ENCODE peak calls at places on chromosomes 6 and 20, in nine cellular contexts. One of them, this sample, is unnamed.

GRCh38 chr6:138572200-138572875 is 73.0 kb upstream of the NHSL1 start:
- DNase-seq in EL: peak; percentile 68
- DNase-seq in activated CD4-positive, CD25-positive, alpha-beta regulatory T cell: no peak
- DNase-seq in GOT3: peak; percentile 19
- DNase-seq in mucosa of descending colon: peak; percentile 78
- DNase-seq in HCT116: no peak
- DNase-seq in iPS DF 6.9: peak; percentile 45
- DNase-seq in effector CD4-positive, alpha-beta T cell: no peak
- DNase-seq in astrocyte of the cerebellum: peak; percentile 86
- DNase-seq in this sample: peak; percentile 85

GRCh38 chr20:62952373-62953166 is at the start of gene SLC17A9:
- DNase-seq in mucosa of descending colon: peak; percentile 94
- DNase-seq in HCT116: peak; percentile 48
- DNase-seq in astrocyte of the cerebellum: no peak
- DNase-seq in EL: peak; percentile 88
- DNase-seq in activated CD4-positive, CD25-positive, alpha-beta regulatory T cell: no peak
- DNase-seq in GOT3: no peak
- DNase-seq in iPS DF 6.9: no peak
- DNase-seq in effector CD4-positive, alpha-beta T cell: peak; percentile 31
- DNase-seq in this sample: peak; percentile 32

GRCh38 chr6:134614606-134615485 is 296.9 kb upstream of the SGK1 start:
- DNase-seq in HCT116: no peak
- DNase-seq in iPS DF 6.9: no peak
- DNase-seq in GOT3: no peak
- DNase-seq in activated CD4-positive, CD25-positive, alpha-beta regulatory T cell: no peak
- DNase-seq in effector CD4-positive, alpha-beta T cell: no peak
- DNase-seq in EL: peak; percentile 8
- DNase-seq in astrocyte of the cerebellum: no peak
- DNase-seq in mucosa of descending colon: no peak
- DNase-seq in this sample: no peak

GRCh38 chr6:22447862-22448261 is 121.5 kb upstream of the HDGFL1 start:
- DNase-seq in activated CD4-positive, CD25-positive, alpha-beta regulatory T cell: no peak
- DNase-seq in mucosa of descending colon: no peak
- DNase-seq in astrocyte of the cerebellum: no peak
- DNase-seq in EL: no peak
- DNase-seq in HCT116: no peak
- DNase-seq in effector CD4-positive, alpha-beta T cell: no peak
- DNase-seq in GOT3: no peak
- DNase-seq in iPS DF 6.9: no peak
- DNase-seq in this sample: peak; percentile 86

GRCh38 chr6:142372348-142372747 is 70.5 kb downstream of the ADGRG6 start:
- DNase-seq in GOT3: no peak
- DNase-seq in astrocyte of the cerebellum: no peak
- DNase-seq in activated CD4-positive, CD25-positive, alpha-beta regulatory T cell: no peak
- DNase-seq in EL: peak; percentile 75
- DNase-seq in mucosa of descending colon: no peak
- DNase-seq in HCT116: peak; percentile 84
- DNase-seq in iPS DF 6.9: no peak
- DNase-seq in effector CD4-positive, alpha-beta T cell: no peak
- DNase-seq in this sample: no peak

GRCh38 chr6:90484903-90485302 is 102.0 kb downstream of the MAP3K7 start:
- DNase-seq in effector CD4-positive, alpha-beta T cell: no peak
- DNase-seq in iPS DF 6.9: no peak
- DNase-seq in EL: no peak
- DNase-seq in astrocyte of the cerebellum: no peak
- DNase-seq in GOT3: no peak
- DNase-seq in mucosa of descending colon: no peak
- DNase-seq in HCT116: no peak
- DNase-seq in activated CD4-positive, CD25-positive, alpha-beta regulatory T cell: no peak
- DNase-seq in this sample: no peak

GRCh38 chr6:150962436-150962835 is 96.9 kb downstream of the MTHFD1L start:
- DNase-seq in effector CD4-positive, alpha-beta T cell: no peak
- DNase-seq in HCT116: no peak
- DNase-seq in EL: no peak
- DNase-seq in activated CD4-positive, CD25-positive, alpha-beta regulatory T cell: no peak
- DNase-seq in astrocyte of the cerebellum: no peak
- DNase-seq in iPS DF 6.9: no peak
- DNase-seq in mucosa of descending colon: no peak
- DNase-seq in GOT3: no peak
- DNase-seq in this sample: no peak

GRCh38 chr6:117352466-117353081 is 73.2 kb downstream of the ROS1 start:
- DNase-seq in EL: peak; percentile 46
- DNase-seq in mucosa of descending colon: no peak
- DNase-seq in effector CD4-positive, alpha-beta T cell: no peak
- DNase-seq in iPS DF 6.9: no peak
- DNase-seq in HCT116: peak; percentile 24
- DNase-seq in activated CD4-positive, CD25-positive, alpha-beta regulatory T cell: no peak
- DNase-seq in GOT3: no peak
- DNase-seq in astrocyte of the cerebellum: peak; percentile 11
- DNase-seq in this sample: no peak

GRCh38 chr6:24929255-24929654 is 6.5 kb downstream of the RIPOR2 start:
- DNase-seq in mucosa of descending colon: no peak
- DNase-seq in activated CD4-positive, CD25-positive, alpha-beta regulatory T cell: no peak
- DNase-seq in effector CD4-positive, alpha-beta T cell: no peak
- DNase-seq in iPS DF 6.9: no peak
- DNase-seq in EL: no peak
- DNase-seq in astrocyte of the cerebellum: no peak
- DNase-seq in HCT116: no peak
- DNase-seq in GOT3: no peak
- DNase-seq in this sample: no peak

GRCh38 chr6:170545405-170545804 is 7.7 kb downstream of the PSMB1 start:
- DNase-seq in effector CD4-positive, alpha-beta T cell: no peak
- DNase-seq in HCT116: no peak
- DNase-seq in GOT3: no peak
- DNase-seq in activated CD4-positive, CD25-positive, alpha-beta regulatory T cell: no peak
- DNase-seq in EL: peak; percentile 11
- DNase-seq in mucosa of descending colon: no peak
- DNase-seq in astrocyte of the cerebellum: no peak
- DNase-seq in iPS DF 6.9: no peak
- DNase-seq in this sample: no peak

GRCh38 chr6:40714576-40715500 is 127.7 kb upstream of the LRFN2 start:
- DNase-seq in effector CD4-positive, alpha-beta T cell: no peak
- DNase-seq in GOT3: no peak
- DNase-seq in EL: no peak
- DNase-seq in activated CD4-positive, CD25-positive, alpha-beta regulatory T cell: no peak
- DNase-seq in iPS DF 6.9: no peak
- DNase-seq in astrocyte of the cerebellum: no peak
- DNase-seq in mucosa of descending colon: no peak
- DNase-seq in HCT116: no peak
- DNase-seq in this sample: no peak

GRCh38 chr20:48723308-48724264 is 104.2 kb downstream of the PREX1 start:
- DNase-seq in EL: no peak
- DNase-seq in activated CD4-positive, CD25-positive, alpha-beta regulatory T cell: no peak
- DNase-seq in iPS DF 6.9: no peak
- DNase-seq in astrocyte of the cerebellum: no peak
- DNase-seq in HCT116: no peak
- DNase-seq in effector CD4-positive, alpha-beta T cell: no peak
- DNase-seq in GOT3: no peak
- DNase-seq in mucosa of descending colon: peak; percentile 69
- DNase-seq in this sample: no peak

GRCh38 chr20:32052090-32052791 is at the start of gene HCK:
- DNase-seq in EL: no peak
- DNase-seq in astrocyte of the cerebellum: no peak
- DNase-seq in effector CD4-positive, alpha-beta T cell: no peak
- DNase-seq in iPS DF 6.9: no peak
- DNase-seq in mucosa of descending colon: peak; percentile 73
- DNase-seq in HCT116: no peak
- DNase-seq in activated CD4-positive, CD25-positive, alpha-beta regulatory T cell: no peak
- DNase-seq in GOT3: no peak
- DNase-seq in this sample: no peak

This sample was measured in dermis microvascular lymphatic vessel endothelial cell.